ENCODE peak calls at places on chromosomes 2 and 18, in nine cellular contexts. K is ascending aorta; U is skeletal muscle cell; D is colonic mucosa; M is naive B cell; O is ACHN; G is stimulated activated CD4-positive, alpha-beta T cell treated with anti-CD3 and anti-CD28 coated beads, Interleukin-1b, Interleukin-23, amount 100 ng/mL, for 24 hours; I is anterior cingulate cortex; V is NCI-H2081. F is an unnamed sample.
A peak's percentile ranks its signal among the peaks of the same experiment; 100 is the strongest.

GRCh38 chr2:47402555-47402804 is 476 bp upstream of the MSH2 start:
- DNase-seq in V (no peak), U (no peak), G (no peak), D (no peak), M (no peak), I (no peak), O (peak; percentile 13), K (no peak), F (peak; percentile 41)

GRCh38 chr2:47311764-47312503 is 91.0 kb upstream of the MSH2 start:
- DNase-seq in M (no peak), G (no peak), V (no peak), K (no peak), O (no peak), I (no peak), U (no peak), D (no peak), F (no peak)

GRCh38 chr2:160109243-160109642 is 46.8 kb upstream of the PLA2R1 start:
- DNase-seq in K (no peak), O (no peak), M (no peak), V (no peak), D (no peak), I (no peak), U (no peak), G (no peak), F (no peak)

GRCh38 chr18:12336251-12336650 is 28.2 kb downstream of the TUBB6 start:
- DNase-seq in O (no peak), V (no peak), U (no peak), G (no peak), D (no peak), I (no peak), K (no peak), M (no peak), F (no peak)

GRCh38 chr2:65818873-65819451 is 386.6 kb upstream of the SPRED2 start:
- DNase-seq in K (no peak), M (no peak), V (no peak), O (no peak), D (no peak), U (no peak), G (no peak), I (no peak), F (no peak)

GRCh38 chr2:1157107-1157506 is 206.5 kb downstream of the SNTG2 start:
- DNase-seq in G (no peak), V (no peak), D (no peak), O (no peak), U (no peak), M (no peak), I (no peak), K (no peak), F (no peak)

GRCh38 chr2:207819021-207819687 is 49.4 kb upstream of the FZD5 start:
- DNase-seq in U (no peak), G (no peak), O (no peak), K (no peak), D (no peak), V (no peak), M (no peak), I (no peak), F (no peak)

GRCh38 chr2:5898667-5899066 is 206.5 kb downstream of the SOX11 start:
- DNase-seq in G (no peak), D (no peak), K (no peak), U (no peak), I (no peak), V (no peak), M (no peak), O (no peak), F (no peak)

GRCh38 chr2:159904565-159905281 is 106.7 kb upstream of the CD302 start:
- DNase-seq in U (no peak), G (peak; percentile 45), O (peak; percentile 85), I (peak; percentile 20), K (peak; percentile 30), D (peak; percentile 91), V (no peak), M (peak; percentile 87), F (no peak)

GRCh38 chr2:217125004-217125403 is 265.1 kb upstream of the TNP1 start:
- DNase-seq in O (no peak), I (no peak), M (no peak), D (no peak), K (no peak), U (no peak), V (no peak), G (no peak), F (no peak)

GRCh38 chr2:237673130-237673921 is 45.9 kb downstream of the LRRFIP1 start:
- DNase-seq in U (no peak), M (peak; percentile 95), D (peak; percentile 78), G (peak; percentile 76), O (peak; percentile 50), I (peak; percentile 67), K (no peak), V (peak; percentile 84), F (no peak)

GRCh38 chr2:174066871-174067270 is 101.7 kb upstream of the SP3 start:
- DNase-seq in U (no peak), K (no peak), G (no peak), D (no peak), I (no peak), M (no peak), V (no peak), O (no peak), F (no peak)

GRCh38 chr2:8575011-8575750 is 106.7 kb upstream of the ID2 start:
- DNase-seq in K (no peak), V (no peak), D (no peak), I (no peak), M (no peak), O (no peak), G (no peak), U (no peak), F (no peak)

GRCh38 chr18:36269157-36269556 is 28.4 kb upstream of the FHOD3 start:
- DNase-seq in G (no peak), I (no peak), O (no peak), V (no peak), M (no peak), K (no peak), D (no peak), U (no peak), F (no peak)

GRCh38 chr2:96899084-96899735 is 29.3 kb upstream of the SEMA4C start:
- DNase-seq in M (no peak), U (no peak), I (no peak), K (no peak), D (no peak), O (peak; percentile 86), G (no peak), V (no peak), F (no peak)

GRCh38 chr18:49904871-49905555 is 91.7 kb upstream of the ACAA2 start:
- DNase-seq in U (no peak), G (no peak), M (no peak), I (no peak), K (no peak), D (no peak), V (no peak), O (no peak), F (no peak)

GRCh38 chr18:61922435-61922834 is 29.6 kb upstream of the RNF152 start:
- DNase-seq in V (no peak), O (no peak), G (no peak), D (no peak), M (no peak), K (no peak), I (no peak), U (no peak), F (no peak)

GRCh38 chr18:12248926-12249720 is 5.0 kb upstream of the CIDEA start:
- DNase-seq in K (no peak), G (no peak), V (no peak), D (no peak), M (no peak), U (no peak), O (no peak), I (no peak), F (no peak)

GRCh38 chr2:39228413-39229209 is 15.2 kb downstream of the CDKL4 start:
- DNase-seq in M (no peak), U (no peak), O (no peak), K (no peak), I (no peak), V (no peak), D (no peak), G (no peak), F (no peak)

GRCh38 chr2:127695491-127696472 is 5.5 kb upstream of the SFT2D3 start:
- DNase-seq in O (peak; percentile 8), D (peak; percentile 75), M (peak; percentile 57), G (no peak), K (no peak), I (peak; percentile 32), V (peak; percentile 26), U (no peak), F (no peak)

GRCh38 chr2:200310545-200310971 is 4.1 kb downstream of the SPATS2L start:
- DNase-seq in I (no peak), K (no peak), U (peak; percentile 52), G (no peak), V (no peak), O (no peak), M (no peak), D (no peak), F (no peak)

GRCh38 chr18:23133860-23134779 is 1.2 kb upstream of the CABLES1 start:
- DNase-seq in U (no peak), G (no peak), V (peak; percentile 87), D (peak; percentile 71), O (peak; percentile 42), I (no peak), K (no peak), M (peak; percentile 56), F (no peak)

GRCh38 chr18:28523758-28524475 is 347.0 kb upstream of the CDH2 start:
- DNase-seq in V (no peak), G (no peak), I (no peak), D (no peak), M (no peak), K (no peak), U (no peak), O (no peak), F (no peak)

GRCh38 chr18:32754508-32755263 is 18.1 kb downstream of the KLHL14 start:
- DNase-seq in G (no peak), O (no peak), V (no peak), I (no peak), D (no peak), K (no peak), M (no peak), U (no peak), F (no peak)

GRCh38 chr2:121505005-121505404 is 25.7 kb upstream of the RNU4ATAC start:
- DNase-seq in I (no peak), D (no peak), U (peak; percentile 79), V (no peak), G (no peak), K (no peak), O (peak; percentile 66), M (no peak), F (peak; percentile 10)

GRCh38 chr2:88082781-88083180 is 15.2 kb downstream of the SMYD1 start:
- DNase-seq in V (no peak), G (no peak), O (no peak), K (no peak), U (no peak), D (no peak), M (no peak), I (peak; percentile 90), F (no peak)

GRCh38 chr2:38108907-38109731 is 33.2 kb upstream of the CYP1B1 start:
- DNase-seq in I (no peak), U (no peak), O (peak; percentile 31), K (no peak), D (no peak), M (no peak), V (no peak), G (no peak), F (no peak)

GRCh38 chr2:24404582-24404981 is 44.2 kb upstream of the ITSN2 start:
- DNase-seq in D (no peak), O (no peak), K (no peak), G (no peak), V (no peak), M (no peak), U (peak; percentile 14), I (no peak), F (peak; percentile 21)